ENCODE peak calls at places on chromosomes 6 and 20, in six cellular contexts. X, H, K, P, G and N are unnamed samples.

GRCh38 chr6:168865-169455 is 123.3 kb upstream of the DUSP22 start:
- DNase-seq in P (no peak), X (peak), K (peak), H (peak), G (no peak), N (no peak)

GRCh38 chr20:44720617-44720993 is 5.4 kb downstream of the CCN5 start:
- DNase-seq in G (no peak), X (peak), K (no peak), H (peak), P (no peak), N (no peak)

GRCh38 chr20:51930775-51931174 is 128.5 kb upstream of the SALL4 start:
- DNase-seq in H (peak), P (no peak), X (peak), G (no peak), K (peak), N (peak)

GRCh38 chr6:11436508-11437096 is 100.9 kb upstream of the TMEM170B start:
- DNase-seq in H (no peak), X (no peak), K (no peak), G (no peak), P (no peak), N (no peak)

GRCh38 chr6:16903470-16903869 is 142.2 kb upstream of the ATXN1 start:
- DNase-seq in H (no peak), K (no peak), G (peak), P (no peak), X (peak), N (no peak)

GRCh38 chr6:39224523-39225182 is 4.6 kb downstream of the KCNK5 start:
- DNase-seq in H (no peak), X (no peak), K (no peak), P (no peak), G (peak), N (no peak)

GRCh38 chr6:81752084-81752968 is at the start of gene TENT5A:
- DNase-seq in H (peak), X (peak), K (peak), G (peak), P (peak), N (no peak)

GRCh38 chr6:98832282-98833100 is 1.9 kb upstream of the POU3F2 start:
- DNase-seq in H (no peak), G (no peak), P (no peak), K (no peak), X (peak), N (peak)

GRCh38 chr6:137414599-137414998 is 79.6 kb downstream of the OLIG3 start:
- DNase-seq in X (no peak), G (no peak), K (no peak), H (no peak), P (no peak), N (no peak)

GRCh38 chr20:46010491-46011405 is 2.0 kb downstream of the MMP9 start:
- DNase-seq in P (no peak), G (no peak), X (peak), H (no peak), K (no peak), N (no peak)

GRCh38 chr6:155583997-155584396 is 128.4 kb upstream of the NOX3 start:
- DNase-seq in K (no peak), H (no peak), X (no peak), G (peak), P (no peak), N (no peak)

GRCh38 chr20:38940644-38941043 is 14.4 kb downstream of the FAM83D start:
- DNase-seq in P (no peak), K (no peak), X (no peak), H (no peak), G (no peak), N (no peak)

GRCh38 chr20:36784900-36785299 is 11.3 kb upstream of the DSN1 start:
- DNase-seq in P (no peak), G (no peak), X (peak), H (no peak), K (no peak), N (no peak)

GRCh38 chr6:118284736-118285360 is 263.2 kb upstream of the PLN start:
- DNase-seq in X (peak), H (no peak), G (no peak), P (no peak), K (peak), N (no peak)

GRCh38 chr20:57200882-57201723 is 65.3 kb downstream of the BMP7 start:
- DNase-seq in H (no peak), P (no peak), X (no peak), K (no peak), G (no peak), N (no peak)

GRCh38 chr20:38426006-38426405 is 9.1 kb downstream of the SNHG17 start:
- DNase-seq in H (no peak), X (peak), G (no peak), P (no peak), K (peak), N (peak)

GRCh38 chr20:38601216-38602184 is at the start of gene ARHGAP40:
- DNase-seq in X (no peak), P (no peak), K (no peak), H (peak), G (peak), N (no peak)

GRCh38 chr20:50540620-50541605 is 30.7 kb downstream of the PTPN1 start:
- DNase-seq in H (peak), X (peak), K (peak), G (no peak), P (no peak), N (peak)

GRCh38 chr20:40706977-40707582 is 18.0 kb upstream of the MAFB start:
- DNase-seq in X (no peak), K (no peak), P (no peak), H (peak), G (no peak), N (no peak)

GRCh38 chr20:54320148-54320607 is 112.3 kb downstream of the PFDN4 start:
- DNase-seq in P (no peak), K (no peak), G (no peak), X (peak), H (no peak), N (no peak)

GRCh38 chr6:160973311-160973710 is 18.3 kb upstream of the MAP3K4 start:
- DNase-seq in G (no peak), P (no peak), H (no peak), K (no peak), X (peak), N (no peak)

GRCh38 chr6:30073489-30074240 is 1.9 kb downstream of the RNF39 start:
- DNase-seq in X (no peak), K (no peak), G (no peak), P (no peak), H (no peak), N (no peak)

GRCh38 chr20:31712564-31713311 is 9.9 kb downstream of the BCL2L1 start:
- DNase-seq in G (peak), K (peak), X (peak), H (peak), P (peak), N (peak)

GRCh38 chr6:158330016-158330415 is 17.8 kb downstream of the TULP4 start:
- DNase-seq in K (no peak), X (no peak), H (no peak), P (no peak), G (no peak), N (no peak)

GRCh38 chr6:3418521-3419060 is 38.3 kb downstream of the SLC22A23 start:
- DNase-seq in P (peak), H (no peak), K (no peak), X (peak), G (no peak), N (no peak)

GRCh38 chr6:7207688-7208087 is 99.9 kb downstream of the RREB1 start:
- DNase-seq in X (no peak), K (no peak), H (no peak), P (no peak), G (no peak), N (no peak)

GRCh38 chr6:53615633-53616449 is 49.7 kb downstream of the KLHL31 start:
- DNase-seq in X (peak), P (peak), G (peak), H (peak), K (peak), N (no peak)
- H3K4me3 ChIP-seq in X (no peak), P (no peak), G (no peak), H (no peak), K (no peak), N (no peak)

GRCh38 chr20:22927537-22927936 is 107.6 kb upstream of the SSTR4 start:
- DNase-seq in X (no peak), G (no peak), P (no peak), H (no peak), K (no peak), N (no peak)

GRCh38 chr20:22932236-22932635 is 102.9 kb upstream of the SSTR4 start:
- DNase-seq in K (no peak), X (no peak), G (no peak), P (no peak), H (no peak), N (no peak)

GRCh38 chr20:22931653-22932052 is 103.5 kb upstream of the SSTR4 start:
- DNase-seq in K (no peak), X (no peak), G (peak), P (peak), H (no peak), N (no peak)

GRCh38 chr20:22928679-22929078 is 106.4 kb upstream of the SSTR4 start:
- DNase-seq in H (no peak), G (no peak), X (no peak), P (no peak), K (no peak), N (no peak)

GRCh38 chr20:22929661-22930060 is 105.5 kb upstream of the SSTR4 start:
- DNase-seq in H (no peak), P (no peak), X (no peak), K (no peak), G (no peak), N (no peak)
- TF ChIP-seq CTCF in H (no peak), P (no peak), X (no peak), K (no peak), G (no peak), N (no peak)

DNA sequence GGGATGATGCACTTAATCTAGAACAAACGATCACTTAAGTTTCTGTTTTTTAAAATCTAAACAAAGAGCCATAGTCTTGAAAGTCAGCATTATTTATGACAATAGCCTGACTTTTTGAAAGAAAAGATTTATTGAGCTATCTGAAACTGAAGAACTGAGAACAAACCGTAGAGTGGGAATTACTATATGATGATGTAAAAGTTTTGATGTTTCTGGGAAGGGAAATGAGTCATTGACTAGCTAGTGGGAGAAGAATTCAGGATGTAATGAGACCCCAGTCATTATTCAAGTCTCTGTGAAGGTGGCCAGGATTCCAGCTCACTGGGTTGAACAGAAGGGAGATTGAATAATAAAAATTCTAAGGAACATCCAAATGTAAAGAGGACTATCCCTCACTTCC is 83.4 kb upstream of the FABP7 start:
- DNase-seq in H (peak), K (peak), P (no peak), G (no peak), X (peak), N (peak)
- H3K4me3 ChIP-seq in H (no peak), K (no peak), P (no peak), G (no peak), X (no peak), N (no peak)

GRCh38 chr6:150890346-150890745 is 24.8 kb downstream of the MTHFD1L start:
- DNase-seq in X (no peak), G (no peak), P (no peak), K (no peak), H (no peak), N (no peak)

GRCh38 chr6:150894935-150895686 is 29.6 kb downstream of the MTHFD1L start:
- DNase-seq in X (peak), G (no peak), H (no peak), K (peak), P (no peak), N (peak)

GRCh38 chr6:150894191-150894744 is 28.8 kb downstream of the MTHFD1L start:
- DNase-seq in H (no peak), X (no peak), G (no peak), K (no peak), P (no peak), N (no peak)

GRCh38 chr6:150887978-150888563 is 22.6 kb downstream of the MTHFD1L start:
- DNase-seq in K (no peak), H (no peak), P (no peak), G (no peak), X (no peak), N (no peak)

DNA sequence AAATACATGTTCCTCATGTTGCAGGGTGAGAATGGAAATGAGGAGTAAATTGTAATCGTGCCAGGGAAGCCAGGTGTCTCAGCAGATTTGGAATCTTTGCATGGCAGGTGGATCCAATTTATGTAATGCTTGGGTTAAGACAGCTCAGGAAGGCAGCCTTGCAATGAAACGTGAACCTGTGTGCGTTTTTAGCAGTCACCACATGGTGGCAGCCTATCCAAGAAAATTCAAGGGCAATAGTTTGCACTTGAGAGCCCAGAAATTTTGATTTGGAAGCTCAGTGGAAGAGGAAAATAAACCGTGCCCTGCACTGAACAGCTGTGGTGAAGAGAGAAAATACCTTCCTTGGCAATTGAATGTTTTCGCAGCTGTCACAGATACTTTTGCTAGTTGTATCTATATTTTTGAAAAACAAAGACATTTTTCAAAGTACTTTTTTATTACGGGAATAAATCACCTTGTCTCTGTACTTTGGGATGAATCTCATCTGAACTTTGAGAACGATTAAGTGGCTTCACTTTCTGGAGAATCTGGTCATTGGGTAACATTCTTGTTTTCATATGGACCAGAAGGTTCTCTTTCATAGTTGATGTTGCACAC is 26.5 kb downstream of the MTHFD1L start:
- DNase-seq in P (peak), X (peak), K (peak), G (peak), H (peak), N (peak)
- TF ChIP-seq CTCF in P (peak), X (peak), K (peak), G (peak), H (peak), N (peak)